ENCODE peak calls at places on chromosomes 13 and 19, in five cellular contexts. I, S, Y, L and E are unnamed samples. For H3K27me3, the result is how much of the 10 kb centered on the place peaks cover.

GRCh38 chr13:45299194-45299593 is 41.8 kb downstream of the TPT1 start:
- DNase-seq in L (no peak), S (no peak), I (no peak), Y (no peak), E (no peak)

GRCh38 chr13:91725646-91726045 is 327.2 kb downstream of the GPC5 start:
- DNase-seq in Y (no peak), L (no peak), I (no peak), S (no peak), E (no peak)

GRCh38 chr13:32179708-32180107 is 135.5 kb downstream of the ZAR1L start:
- DNase-seq in L (no peak), S (no peak), Y (no peak), I (no peak), E (no peak)

GRCh38 chr13:72221276-72221962 is 354.4 kb upstream of the DACH1 start:
- DNase-seq in S (peak), L (peak), I (peak), Y (no peak), E (no peak)

GRCh38 chr13:102707465-102707864 is 12.6 kb upstream of the METTL21C start:
- DNase-seq in I (no peak), L (no peak), Y (no peak), S (no peak), E (peak)

GRCh38 chr13:48954086-48954485 is 21.6 kb upstream of the FNDC3A start:
- DNase-seq in S (no peak), L (no peak), Y (no peak), I (no peak), E (peak)

GRCh38 chr13:109794095-109794494 is 7.7 kb upstream of the IRS2 start:
- DNase-seq in L (no peak), Y (no peak), S (no peak), I (no peak), E (no peak)

GRCh38 chr19:34555447-34555846 is 73.9 kb downstream of the WTIP start:
- DNase-seq in L (no peak), Y (no peak), I (peak), S (no peak), E (no peak)

GRCh38 chr19:6263306-6264076 is 16.3 kb downstream of the MLLT1 start:
- DNase-seq in L (no peak), Y (no peak), I (no peak), S (no peak), E (no peak)
- TF ChIP-seq CTCF in L (no peak), Y (no peak), I (no peak), S (no peak), E (no peak)

GRCh38 chr19:55525289-55526101 is 11.4 kb downstream of the SBK2 start:
- DNase-seq in I (no peak), L (no peak), S (no peak), Y (no peak), E (no peak)
- H3K4me3 ChIP-seq in I (no peak), L (no peak), S (no peak), Y (no peak), E (no peak)

GRCh38 chr19:31885280-31885853 is 460.0 kb upstream of the ZNF507 start:
- DNase-seq in Y (no peak), L (no peak), I (no peak), S (no peak), E (no peak)

GRCh38 chr19:31882709-31883108 is 462.7 kb upstream of the ZNF507 start:
- DNase-seq in L (no peak), Y (no peak), S (no peak), I (no peak), E (no peak)

GRCh38 chr19:31883299-31883990 is 462.0 kb upstream of the ZNF507 start:
- DNase-seq in L (no peak), S (no peak), Y (no peak), I (no peak), E (peak)

GRCh38 chr19:31880283-31880682 is 465.1 kb upstream of the ZNF507 start:
- DNase-seq in I (no peak), L (no peak), S (no peak), Y (no peak), E (no peak)

GRCh38 chr19:31881988-31882387 is 463.4 kb upstream of the ZNF507 start:
- DNase-seq in I (no peak), Y (no peak), L (no peak), S (no peak), E (no peak)
- H3K27me3 ChIP-seq in I (under half), Y (under half), L (under half), S (under half), E (under half)

DNA sequence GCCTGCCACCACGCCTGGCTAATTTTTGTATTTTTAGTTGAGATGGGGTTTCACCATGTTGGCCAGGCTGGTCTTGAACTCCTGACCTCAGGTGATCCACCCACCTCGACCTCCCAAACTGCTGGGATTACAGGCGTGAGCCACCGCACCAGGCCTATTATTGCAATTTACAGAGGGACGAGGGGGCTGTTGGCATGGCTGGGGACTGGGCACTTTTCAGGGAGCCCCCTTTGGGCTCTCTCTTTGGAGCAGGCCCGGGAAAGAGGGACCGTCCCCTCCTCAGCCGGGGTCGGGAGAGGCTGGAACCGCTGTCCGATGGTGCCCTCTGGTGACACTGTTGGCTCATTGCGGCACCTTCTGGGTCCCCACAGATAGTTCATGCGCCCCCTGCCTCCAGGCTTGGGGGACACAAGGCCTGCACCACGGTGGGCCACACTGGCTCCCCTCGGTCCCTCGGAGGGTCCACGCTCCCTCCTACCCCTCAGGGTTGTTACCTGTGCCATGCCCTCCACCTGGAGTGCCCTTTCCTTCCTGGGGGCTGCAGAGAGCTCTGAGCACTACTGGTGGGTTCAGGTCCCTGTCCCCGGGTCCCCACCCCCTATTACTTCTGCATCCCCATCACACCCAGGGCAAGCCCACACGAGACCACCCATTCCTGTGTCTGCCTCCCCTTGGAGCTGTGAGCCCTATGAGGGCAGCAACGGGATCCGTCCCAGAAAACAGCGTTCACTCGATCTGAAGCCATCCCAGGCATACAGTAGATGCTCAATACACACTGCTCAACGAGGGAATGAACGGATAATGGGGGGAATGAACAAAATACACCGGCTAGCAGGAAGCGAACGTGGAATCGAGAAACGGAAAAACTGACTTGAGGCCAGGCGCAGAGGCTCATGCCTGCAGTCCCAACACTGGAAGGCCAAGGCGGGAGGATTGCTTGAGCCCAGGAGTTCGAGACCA is 12.5 kb downstream of the FEM1A start:
- DNase-seq in I (peak), S (peak), L (peak), Y (peak), E (no peak)
- TF ChIP-seq CTCF in I (peak), S (peak), L (peak), Y (peak), E (peak)

DNA sequence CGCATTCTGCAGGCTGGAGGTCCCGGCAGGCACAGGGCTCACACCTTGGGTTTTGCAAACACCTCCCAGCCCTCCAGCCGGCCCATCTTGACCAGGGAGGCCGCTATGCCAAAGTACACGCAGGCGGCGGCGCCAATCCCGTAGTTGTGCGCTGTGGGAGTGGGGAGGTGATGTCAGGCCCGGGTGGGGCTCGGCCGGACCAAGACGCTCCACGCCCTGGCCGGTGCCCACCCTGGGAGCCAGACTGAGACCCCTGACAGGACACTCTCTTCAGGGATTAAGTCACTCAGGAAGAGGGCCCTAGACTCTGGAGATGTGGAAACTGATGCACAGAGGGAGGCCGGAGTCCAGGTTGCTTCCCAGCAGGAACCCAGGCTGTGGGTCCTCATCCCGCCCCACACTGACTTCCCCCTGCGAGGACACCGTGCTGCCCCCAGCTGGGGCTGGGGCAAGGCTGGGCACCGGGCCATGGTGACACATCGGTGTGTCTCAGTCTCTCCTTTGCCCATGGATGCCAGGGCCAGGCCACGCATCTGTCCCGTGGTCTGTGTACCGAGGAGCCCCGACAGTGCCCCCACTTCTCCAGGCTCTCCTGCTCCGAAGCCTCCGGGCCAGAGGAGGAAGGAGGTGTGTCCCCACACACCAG is 8.8 kb downstream of the NDUFA11 start:
- DNase-seq in S (no peak), I (no peak), L (no peak), Y (no peak), E (no peak)
- H3K4me3 ChIP-seq in S (no peak), I (no peak), L (no peak), Y (no peak), E (no peak)

GRCh38 chr19:50780753-50781480 is 9.3 kb upstream of the ACP4 start:
- DNase-seq in Y (no peak), S (no peak), L (no peak), I (no peak), E (no peak)
- H3K27me3 ChIP-seq in Y (under half), S (under half), L (half or more), I (under half), E (under half)

GRCh38 chr19:3178377-3178972 is at the start of gene S1PR4:
- DNase-seq in S (no peak), Y (no peak), I (no peak), L (peak), E (no peak)
- TF ChIP-seq CTCF in S (no peak), Y (no peak), I (no peak), L (no peak), E (no peak)